ENCODE peak calls at places on chromosomes 16 and 17, in seven cellular contexts. One of them, this sample, is unnamed.

GRCh38 chr17:44769647-44770084 is 10.9 kb downstream of the ADAM11 start:
- DNase-seq in midbrain: no peak
- DNase-seq in CD4-positive, alpha-beta T cell: no peak
- DNase-seq in CD8-positive, alpha-beta memory T cell: no peak
- DNase-seq in Calu3: no peak
- DNase-seq in tibial artery: no peak
- DNase-seq in GM12891: no peak
- DNase-seq in this sample: no peak

GRCh38 chr16:48446534-48446920 is 61.3 kb upstream of the SIAH1 start:
- DNase-seq in Calu3: no peak
- DNase-seq in tibial artery: no peak
- DNase-seq in CD8-positive, alpha-beta memory T cell: no peak
- DNase-seq in midbrain: no peak
- DNase-seq in CD4-positive, alpha-beta T cell: no peak
- DNase-seq in GM12891: no peak
- DNase-seq in this sample: peak; percentile 8

GRCh38 chr17:10304758-10305300 is 68.0 kb downstream of the MYH13 start:
- DNase-seq in CD8-positive, alpha-beta memory T cell: no peak
- DNase-seq in tibial artery: no peak
- DNase-seq in GM12891: no peak
- DNase-seq in Calu3: no peak
- DNase-seq in midbrain: no peak
- DNase-seq in CD4-positive, alpha-beta T cell: no peak
- DNase-seq in this sample: no peak

GRCh38 chr17:40017422-40018080 is 2.3 kb downstream of the CSF3 start:
- DNase-seq in CD8-positive, alpha-beta memory T cell: no peak
- DNase-seq in Calu3: no peak
- DNase-seq in CD4-positive, alpha-beta T cell: no peak
- DNase-seq in midbrain: no peak
- DNase-seq in tibial artery: no peak
- DNase-seq in GM12891: no peak
- DNase-seq in this sample: no peak

GRCh38 chr16:2146739-2147138 is 1.7 kb upstream of the RAB26 start:
- DNase-seq in Calu3: no peak
- DNase-seq in midbrain: no peak
- DNase-seq in GM12891: no peak
- DNase-seq in CD8-positive, alpha-beta memory T cell: no peak
- DNase-seq in tibial artery: no peak
- DNase-seq in CD4-positive, alpha-beta T cell: no peak
- DNase-seq in this sample: no peak

GRCh38 chr16:21145738-21146137 is 4.9 kb downstream of the DNAH3 start:
- DNase-seq in GM12891: no peak
- DNase-seq in midbrain: no peak
- DNase-seq in Calu3: no peak
- DNase-seq in tibial artery: no peak
- DNase-seq in CD4-positive, alpha-beta T cell: no peak
- DNase-seq in CD8-positive, alpha-beta memory T cell: no peak
- DNase-seq in this sample: no peak

GRCh38 chr16:19172098-19172780 is 4.2 kb downstream of the SYT17 start:
- DNase-seq in GM12891: no peak
- DNase-seq in tibial artery: no peak
- DNase-seq in Calu3: no peak
- DNase-seq in CD8-positive, alpha-beta memory T cell: no peak
- DNase-seq in midbrain: no peak
- DNase-seq in CD4-positive, alpha-beta T cell: no peak
- DNase-seq in this sample: no peak

GRCh38 chr16:2040450-2041105 is 7.1 kb downstream of the NTHL1 start:
- DNase-seq in GM12891: no peak
- DNase-seq in CD4-positive, alpha-beta T cell: no peak
- DNase-seq in tibial artery: no peak
- DNase-seq in CD8-positive, alpha-beta memory T cell: no peak
- DNase-seq in Calu3: no peak
- DNase-seq in midbrain: no peak
- DNase-seq in this sample: no peak

GRCh38 chr16:3890091-3890490 is 9.6 kb upstream of the CREBBP start:
- DNase-seq in Calu3: no peak
- DNase-seq in GM12891: no peak
- DNase-seq in midbrain: no peak
- DNase-seq in CD8-positive, alpha-beta memory T cell: no peak
- DNase-seq in CD4-positive, alpha-beta T cell: no peak
- DNase-seq in tibial artery: peak; percentile 24
- DNase-seq in this sample: no peak

GRCh38 chr16:54648575-54648974 is 282.1 kb upstream of the IRX5 start:
- DNase-seq in midbrain: no peak
- DNase-seq in Calu3: no peak
- DNase-seq in tibial artery: no peak
- DNase-seq in GM12891: no peak
- DNase-seq in CD4-positive, alpha-beta T cell: no peak
- DNase-seq in CD8-positive, alpha-beta memory T cell: no peak
- DNase-seq in this sample: peak; percentile 88

GRCh38 chr17:81961087-81961514 is at the start of gene NOTUM:
- DNase-seq in Calu3: no peak
- DNase-seq in tibial artery: no peak
- DNase-seq in midbrain: no peak
- DNase-seq in CD4-positive, alpha-beta T cell: no peak
- DNase-seq in CD8-positive, alpha-beta memory T cell: no peak
- DNase-seq in GM12891: no peak
- DNase-seq in this sample: peak; percentile 82

GRCh38 chr17:8953152-8953885 is 12.2 kb downstream of the PIK3R5 start:
- DNase-seq in tibial artery: no peak
- DNase-seq in CD8-positive, alpha-beta memory T cell: no peak
- DNase-seq in Calu3: no peak
- DNase-seq in midbrain: no peak
- DNase-seq in CD4-positive, alpha-beta T cell: no peak
- DNase-seq in GM12891: no peak
- DNase-seq in this sample: no peak

GRCh38 chr16:18983565-18984424 is at the start of gene TMC7:
- DNase-seq in CD8-positive, alpha-beta memory T cell: no peak
- DNase-seq in Calu3: peak; percentile 99
- DNase-seq in CD4-positive, alpha-beta T cell: no peak
- DNase-seq in GM12891: peak; percentile 37
- DNase-seq in tibial artery: peak; percentile 78
- DNase-seq in midbrain: peak; percentile 88
- DNase-seq in this sample: peak; percentile 95

GRCh38 chr16:80577485-80578280 is 36.9 kb downstream of the DYNLRB2 start:
- DNase-seq in CD4-positive, alpha-beta T cell: no peak
- DNase-seq in GM12891: no peak
- DNase-seq in CD8-positive, alpha-beta memory T cell: no peak
- DNase-seq in midbrain: no peak
- DNase-seq in Calu3: no peak
- DNase-seq in tibial artery: no peak
- DNase-seq in this sample: no peak

GRCh38 chr16:4935231-4935855 is 1.6 kb downstream of the PPL start:
- DNase-seq in CD4-positive, alpha-beta T cell: no peak
- DNase-seq in Calu3: peak; percentile 49
- DNase-seq in midbrain: no peak
- DNase-seq in GM12891: no peak
- DNase-seq in tibial artery: peak; percentile 98
- DNase-seq in CD8-positive, alpha-beta memory T cell: no peak
- DNase-seq in this sample: no peak

GRCh38 chr17:72349011-72349410 is 228.2 kb downstream of the SOX9 start:
- DNase-seq in CD4-positive, alpha-beta T cell: no peak
- DNase-seq in GM12891: no peak
- DNase-seq in tibial artery: no peak
- DNase-seq in CD8-positive, alpha-beta memory T cell: no peak
- DNase-seq in Calu3: no peak
- DNase-seq in midbrain: no peak
- DNase-seq in this sample: peak; percentile 17

GRCh38 chr17:2595736-2596135 is 2.3 kb downstream of the PAFAH1B1 start:
- DNase-seq in GM12891: no peak
- DNase-seq in midbrain: no peak
- DNase-seq in tibial artery: no peak
- DNase-seq in CD4-positive, alpha-beta T cell: no peak
- DNase-seq in Calu3: no peak
- DNase-seq in CD8-positive, alpha-beta memory T cell: no peak
- DNase-seq in this sample: peak; percentile 11

GRCh38 chr17:61996916-61997605 is 68.0 kb downstream of the MED13 start:
- DNase-seq in Calu3: no peak
- DNase-seq in CD8-positive, alpha-beta memory T cell: no peak
- DNase-seq in GM12891: no peak
- DNase-seq in midbrain: no peak
- DNase-seq in CD4-positive, alpha-beta T cell: no peak
- DNase-seq in tibial artery: no peak
- DNase-seq in this sample: no peak

GRCh38 chr17:34584805-34585416 is 5.5 kb downstream of the TMEM132E start:
- DNase-seq in GM12891: no peak
- DNase-seq in Calu3: peak; percentile 41
- DNase-seq in midbrain: no peak
- DNase-seq in tibial artery: no peak
- DNase-seq in CD4-positive, alpha-beta T cell: no peak
- DNase-seq in CD8-positive, alpha-beta memory T cell: no peak
- DNase-seq in this sample: peak; percentile 81

GRCh38 chr17:42422412-42422957 is 571 bp downstream of the CAVIN1 start:
- DNase-seq in Calu3: peak; percentile 42
- DNase-seq in CD8-positive, alpha-beta memory T cell: no peak
- DNase-seq in CD4-positive, alpha-beta T cell: no peak
- DNase-seq in tibial artery: peak; percentile 74
- DNase-seq in midbrain: no peak
- DNase-seq in GM12891: peak; percentile 48
- DNase-seq in this sample: peak; percentile 66

GRCh38 chr16:81703177-81704155 is 75.6 kb upstream of the PLCG2 start:
- DNase-seq in CD4-positive, alpha-beta T cell: no peak
- DNase-seq in GM12891: no peak
- DNase-seq in tibial artery: no peak
- DNase-seq in Calu3: no peak
- DNase-seq in midbrain: no peak
- DNase-seq in CD8-positive, alpha-beta memory T cell: peak; percentile 39
- DNase-seq in this sample: no peak

GRCh38 chr17:47894498-47895253 is 1.4 kb upstream of the SP2 start:
- DNase-seq in CD4-positive, alpha-beta T cell: no peak
- DNase-seq in midbrain: no peak
- DNase-seq in CD8-positive, alpha-beta memory T cell: no peak
- DNase-seq in Calu3: no peak
- DNase-seq in GM12891: no peak
- DNase-seq in tibial artery: no peak
- DNase-seq in this sample: no peak

GRCh38 chr16:85352221-85352620 is 239.9 kb upstream of the CIBAR2 start:
- DNase-seq in GM12891: no peak
- DNase-seq in midbrain: no peak
- DNase-seq in tibial artery: no peak
- DNase-seq in Calu3: no peak
- DNase-seq in CD8-positive, alpha-beta memory T cell: no peak
- DNase-seq in CD4-positive, alpha-beta T cell: no peak
- DNase-seq in this sample: peak; percentile 43

GRCh38 chr16:81478876-81479496 is 34.4 kb downstream of the CMIP start:
- DNase-seq in midbrain: peak; percentile 38
- DNase-seq in GM12891: no peak
- DNase-seq in CD8-positive, alpha-beta memory T cell: no peak
- DNase-seq in tibial artery: no peak
- DNase-seq in Calu3: no peak
- DNase-seq in CD4-positive, alpha-beta T cell: no peak
- DNase-seq in this sample: no peak